ENCODE peak calls at places on chromosome 3, in seven cellular contexts. T is lung, C is Right ventricle myocardium superior, N is T-helper 9 cell, R is SK-N-MC, S is NB4, A is neural crest cell. H is an unnamed sample.

GRCh38 chr3:60594025-60594424 is 657.2 kb downstream of the FHIT start:
- DNase-seq in T (peak), R (no peak), S (no peak), A (no peak), N (no peak), C (peak), H (no peak)

GRCh38 chr3:58013973-58014649 is 5.9 kb downstream of the FLNB start:
- DNase-seq in C (peak), N (no peak), A (no peak), T (peak), R (no peak), S (no peak), H (no peak)

GRCh38 chr3:10357592-10358308 is 36.8 kb upstream of the SEC13 start:
- DNase-seq in S (peak), T (no peak), N (no peak), C (peak), A (no peak), R (no peak), H (peak)

GRCh38 chr3:99504258-99504657 is 134.1 kb upstream of the COL8A1 start:
- DNase-seq in S (no peak), N (no peak), C (no peak), R (no peak), A (no peak), T (no peak), H (no peak)

GRCh38 chr3:121957674-121958419 is 63.6 kb downstream of the SLC15A2 start:
- DNase-seq in R (no peak), S (no peak), C (no peak), N (no peak), A (no peak), T (no peak), H (peak)

GRCh38 chr3:45987368-45988099 is 8.1 kb downstream of the FYCO1 start:
- DNase-seq in N (no peak), A (no peak), C (peak), S (peak), R (no peak), T (no peak), H (no peak)

GRCh38 chr3:88003115-88003755 is 55.6 kb downstream of the CGGBP1 start:
- DNase-seq in T (no peak), A (peak), S (peak), N (no peak), R (peak), C (no peak), H (peak)

GRCh38 chr3:173891272-173892100 is 493.9 kb downstream of the NLGN1 start:
- DNase-seq in A (no peak), R (no peak), C (no peak), S (peak), T (no peak), N (no peak), H (peak)

GRCh38 chr3:149541091-149541491 is 66.6 kb downstream of the TM4SF4 start:
- DNase-seq in S (no peak), R (no peak), C (no peak), A (no peak), T (no peak), N (no peak), H (no peak)

GRCh38 chr3:64560802-64561502 is 126.8 kb downstream of the ADAMTS9 start:
- DNase-seq in N (no peak), S (no peak), A (no peak), R (no peak), C (no peak), T (no peak), H (no peak)

GRCh38 chr3:46663611-46664135 is 29.8 kb downstream of the ALS2CL start:
- DNase-seq in C (no peak), T (no peak), A (no peak), S (peak), N (no peak), R (no peak), H (peak)

GRCh38 chr3:22012471-22012870 is 261.5 kb upstream of the ZNF385D start:
- DNase-seq in S (no peak), T (no peak), N (no peak), R (no peak), A (no peak), C (no peak), H (no peak)

GRCh38 chr3:29137601-29138000 is 143.3 kb upstream of the RBMS3 start:
- DNase-seq in C (no peak), N (no peak), S (no peak), A (no peak), T (no peak), R (no peak), H (no peak)

GRCh38 chr3:108489776-108490175 is 20.6 kb downstream of the MYH15 start:
- DNase-seq in C (no peak), S (peak), R (no peak), T (no peak), N (peak), A (peak), H (peak)

GRCh38 chr3:175105066-175105465 is 245.9 kb downstream of the NAALADL2 start:
- DNase-seq in R (no peak), A (no peak), T (no peak), S (no peak), C (no peak), N (no peak), H (no peak)

GRCh38 chr3:85783331-85783730 is 824.5 kb downstream of the CADM2 start:
- DNase-seq in R (no peak), S (peak), C (no peak), A (no peak), N (no peak), T (no peak), H (no peak)

GRCh38 chr3:17151598-17152373 is 267.0 kb downstream of the PLCL2 start:
- DNase-seq in S (no peak), A (no peak), C (no peak), R (no peak), T (no peak), N (peak), H (peak)

GRCh38 chr3:169390310-169390731 is 273.2 kb downstream of the MECOM start:
- DNase-seq in S (no peak), C (no peak), R (no peak), T (no peak), A (no peak), N (no peak), H (no peak)

GRCh38 chr3:38265604-38266307 is at the start of gene SLC22A13:
- DNase-seq in A (no peak), C (no peak), T (no peak), N (no peak), R (no peak), S (no peak), H (no peak)

GRCh38 chr3:8656240-8656639 is 11.6 kb upstream of the SSUH2 start:
- DNase-seq in T (no peak), C (no peak), A (no peak), S (no peak), N (no peak), R (no peak), H (no peak)

GRCh38 chr3:41997702-41998551 is 36.0 kb upstream of the ULK4 start:
- DNase-seq in R (no peak), C (no peak), N (no peak), A (peak), T (no peak), S (no peak), H (peak)

GRCh38 chr3:125479091-125479490 is 40.9 kb downstream of the SNX4 start:
- DNase-seq in C (no peak), R (no peak), T (no peak), S (no peak), N (no peak), A (no peak), H (no peak)

GRCh38 chr3:14161282-14161681 is 17.1 kb downstream of the XPC start:
- DNase-seq in T (no peak), R (no peak), N (no peak), S (no peak), C (no peak), A (no peak), H (no peak)

GRCh38 chr3:25235471-25235870 is 192.6 kb upstream of the RARB start:
- DNase-seq in A (no peak), T (no peak), N (no peak), R (no peak), S (no peak), C (no peak), H (no peak)

GRCh38 chr3:61158152-61158551 is 93.1 kb downstream of the FHIT start:
- DNase-seq in T (no peak), A (no peak), S (no peak), R (no peak), C (no peak), N (no peak), H (no peak)

GRCh38 chr3:76561494-76562242 is 478.2 kb upstream of the ROBO2 start:
- DNase-seq in C (no peak), S (no peak), A (no peak), R (peak), T (no peak), N (no peak), H (no peak)

GRCh38 chr3:115986555-115987207 is 363.4 kb downstream of the GAP43 start:
- DNase-seq in S (peak), A (no peak), T (no peak), R (no peak), C (no peak), N (no peak), H (peak)

GRCh38 chr3:33977227-33977626 is 178.8 kb downstream of the PDCD6IP start:
- DNase-seq in T (no peak), S (no peak), A (no peak), N (no peak), R (no peak), C (no peak), H (no peak)

GRCh38 chr3:11600501-11601282 is 43.0 kb downstream of the VGLL4 start:
- DNase-seq in R (peak), C (peak), T (peak), A (no peak), N (no peak), S (no peak), H (no peak)

GRCh38 chr3:70999730-71000129 is 583.8 kb downstream of the FOXP1 start:
- DNase-seq in A (no peak), T (no peak), C (no peak), R (no peak), N (no peak), S (peak), H (no peak)

GRCh38 chr3:168485897-168486296 is 390.2 kb upstream of the GOLIM4 start:
- DNase-seq in C (no peak), N (no peak), R (no peak), T (no peak), S (no peak), A (no peak), H (no peak)

GRCh38 chr3:14540821-14541385 is 761 bp upstream of the GRIP2 start:
- DNase-seq in A (no peak), C (peak), R (no peak), T (no peak), S (no peak), N (no peak), H (no peak)

GRCh38 chr3:143875566-143875965 is 27.3 kb upstream of the SLC9A9 start:
- DNase-seq in C (no peak), S (no peak), R (no peak), T (no peak), A (no peak), N (no peak), H (no peak)

GRCh38 chr3:152299243-152299976 is 30.7 kb downstream of the MBNL1 start:
- DNase-seq in N (peak), R (no peak), T (no peak), A (no peak), S (no peak), C (no peak), H (no peak)

GRCh38 chr3:126963261-126964190 is 19.4 kb upstream of the PLXNA1 start:
- DNase-seq in T (no peak), N (no peak), R (no peak), C (no peak), A (no peak), S (no peak), H (no peak)

GRCh38 chr3:46406786-46407611 is at the start of the genes CCR5AS and CCRL2:
- DNase-seq in A (no peak), S (peak), T (peak), C (peak), R (no peak), N (peak), H (peak)

H was measured in KBM-7.